ENCODE peak calls at places on chromosomes 12 and 14, in four cellular contexts. One of them, this sample, is unnamed.

GRCh38 chr12:5377997-5378596 is 53.8 kb upstream of the NTF3 start:
- DNase-seq in dorsolateral prefrontal cortex: no peak
- DNase-seq in AG04450: no peak
- DNase-seq in IMR-90: no peak
- DNase-seq in this sample: no peak

GRCh38 chr12:63396135-63396534 is 245.1 kb upstream of the AVPR1A start:
- DNase-seq in IMR-90: no peak
- DNase-seq in AG04450: no peak
- DNase-seq in dorsolateral prefrontal cortex: no peak
- DNase-seq in this sample: peak

GRCh38 chr12:34394211-34395055 is 372.1 kb downstream of the ALG10 start:
- DNase-seq in dorsolateral prefrontal cortex: peak
- DNase-seq in IMR-90: no peak
- DNase-seq in AG04450: no peak
- DNase-seq in this sample: no peak

GRCh38 chr14:71049435-71050147 is 142.3 kb downstream of the PCNX1 start:
- DNase-seq in AG04450: no peak
- DNase-seq in dorsolateral prefrontal cortex: no peak
- DNase-seq in IMR-90: peak
- DNase-seq in this sample: no peak

GRCh38 chr12:84807249-84807648 is 105.3 kb downstream of the SLC6A15 start:
- DNase-seq in dorsolateral prefrontal cortex: no peak
- DNase-seq in IMR-90: peak
- DNase-seq in AG04450: no peak
- DNase-seq in this sample: no peak

GRCh38 chr14:90087433-90087832 is 25.6 kb downstream of the KCNK13 start:
- DNase-seq in AG04450: peak
- DNase-seq in IMR-90: peak
- DNase-seq in dorsolateral prefrontal cortex: peak
- DNase-seq in this sample: peak

GRCh38 chr12:124273630-124274029 is 21.3 kb upstream of the RFLNA start:
- DNase-seq in IMR-90: peak
- DNase-seq in AG04450: no peak
- DNase-seq in dorsolateral prefrontal cortex: no peak
- DNase-seq in this sample: peak

GRCh38 chr12:87935216-87935615 is 94.0 kb downstream of the C12orf50 start:
- DNase-seq in IMR-90: no peak
- DNase-seq in AG04450: no peak
- DNase-seq in dorsolateral prefrontal cortex: no peak
- DNase-seq in this sample: no peak

GRCh38 chr12:24991209-24992049 is 42.5 kb upstream of the BCAT1 start:
- DNase-seq in AG04450: peak
- DNase-seq in dorsolateral prefrontal cortex: no peak
- DNase-seq in IMR-90: peak
- DNase-seq in this sample: peak

GRCh38 chr12:118842753-118843335 is 138.5 kb upstream of the SRRM4 start:
- DNase-seq in AG04450: no peak
- DNase-seq in dorsolateral prefrontal cortex: peak
- DNase-seq in IMR-90: no peak
- DNase-seq in this sample: no peak

GRCh38 chr14:61643546-61643945 is 51.8 kb upstream of the HIF1A start:
- DNase-seq in dorsolateral prefrontal cortex: no peak
- DNase-seq in AG04450: no peak
- DNase-seq in IMR-90: peak
- DNase-seq in this sample: no peak

GRCh38 chr12:126537961-126538530 is 1472.8 kb downstream of the AACS start:
- DNase-seq in dorsolateral prefrontal cortex: no peak
- DNase-seq in IMR-90: no peak
- DNase-seq in AG04450: no peak
- DNase-seq in this sample: no peak

GRCh38 chr12:46506198-46506597 is 133.6 kb upstream of the SLC38A2 start:
- DNase-seq in dorsolateral prefrontal cortex: no peak
- DNase-seq in IMR-90: no peak
- DNase-seq in AG04450: no peak
- DNase-seq in this sample: no peak

DNA sequence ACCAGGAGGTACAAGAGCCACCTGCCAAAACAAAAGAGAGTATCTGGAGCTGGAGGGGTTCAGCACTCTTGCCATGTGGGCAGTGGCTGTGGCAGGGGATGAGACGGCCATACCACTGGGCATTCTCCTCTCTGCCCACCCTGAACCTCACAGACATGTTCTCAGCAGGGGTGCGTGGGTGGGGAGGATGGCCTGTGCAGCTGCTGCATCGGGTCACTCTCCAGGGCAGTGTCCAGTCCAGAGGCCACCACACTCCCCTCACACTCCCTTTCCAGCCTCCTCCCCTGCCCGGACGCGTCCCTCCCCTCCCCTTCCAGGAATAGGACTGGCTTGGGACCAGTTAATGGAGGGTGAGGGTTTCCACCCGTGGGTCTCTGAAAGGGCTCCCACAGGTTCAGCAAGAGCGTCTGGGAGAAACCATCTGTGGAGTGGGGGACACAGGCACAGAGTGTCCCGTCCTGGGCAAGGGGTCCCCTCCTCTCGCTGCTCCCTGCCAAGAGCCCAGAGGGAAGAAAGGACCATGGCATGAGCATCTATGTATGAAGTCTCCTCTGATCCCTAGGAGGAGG is 501 bp downstream of the C1R start:
- DNase-seq in AG04450: no peak
- DNase-seq in dorsolateral prefrontal cortex: no peak
- DNase-seq in IMR-90: no peak
- DNase-seq in this sample: no peak
- H3K4me3 ChIP-seq in AG04450: peak
- H3K4me3 ChIP-seq in dorsolateral prefrontal cortex: peak
- H3K4me3 ChIP-seq in IMR-90: peak
- H3K4me3 ChIP-seq in this sample: no peak

GRCh38 chr12:11555195-11555594 is 94.3 kb upstream of the ETV6 start:
- DNase-seq in dorsolateral prefrontal cortex: no peak
- DNase-seq in AG04450: no peak
- DNase-seq in IMR-90: no peak
- DNase-seq in this sample: no peak
- H3K4me3 ChIP-seq in dorsolateral prefrontal cortex: no peak
- H3K4me3 ChIP-seq in AG04450: no peak
- H3K4me3 ChIP-seq in IMR-90: no peak
- H3K4me3 ChIP-seq in this sample: no peak

DNA sequence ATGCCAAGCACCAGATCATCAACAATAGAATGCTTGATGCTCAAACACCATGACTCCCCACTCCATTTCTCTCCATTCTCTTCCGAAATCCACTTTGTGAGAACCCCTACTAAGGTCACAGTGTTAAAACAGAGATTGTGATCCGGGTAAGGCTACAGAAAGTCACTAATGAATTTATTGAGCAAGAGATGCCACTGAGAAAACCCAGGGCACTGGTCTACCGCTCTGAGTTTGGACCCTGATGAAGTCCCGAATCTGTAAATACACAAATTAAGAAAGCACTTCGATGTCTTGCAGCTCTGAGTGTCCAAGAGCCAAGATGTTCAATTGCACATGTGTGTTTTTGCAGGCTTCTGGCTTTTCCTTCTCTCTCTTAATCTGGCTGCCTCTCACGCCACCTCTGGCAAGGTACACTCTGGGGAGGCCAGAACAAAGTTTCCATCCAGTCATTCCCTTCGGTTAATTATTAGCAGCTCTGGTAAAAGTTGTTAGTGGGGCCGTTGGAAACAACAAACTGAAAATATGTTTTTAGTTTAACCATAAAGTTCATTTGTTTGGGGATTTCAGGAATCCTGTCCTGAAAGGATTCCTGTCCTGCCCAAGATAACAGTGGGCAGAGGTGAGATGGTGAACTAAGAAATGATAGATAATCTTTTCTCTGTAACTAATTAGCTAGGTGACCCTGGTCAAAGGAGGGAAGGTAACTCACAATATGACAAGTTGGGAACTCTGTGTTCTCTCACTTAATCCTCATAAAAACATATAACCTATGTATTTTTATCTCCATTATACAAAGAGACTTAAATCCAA is 75.4 kb downstream of the BTG1 start:
- DNase-seq in AG04450: no peak
- DNase-seq in IMR-90: no peak
- DNase-seq in dorsolateral prefrontal cortex: no peak
- DNase-seq in this sample: no peak
- H3K4me3 ChIP-seq in AG04450: no peak
- H3K4me3 ChIP-seq in IMR-90: no peak
- H3K4me3 ChIP-seq in dorsolateral prefrontal cortex: no peak
- H3K4me3 ChIP-seq in this sample: no peak

GRCh38 chr14:68741839-68742470 is 50.9 kb downstream of the ZFP36L1 start:
- DNase-seq in IMR-90: no peak
- DNase-seq in AG04450: no peak
- DNase-seq in dorsolateral prefrontal cortex: no peak
- DNase-seq in this sample: peak

GRCh38 chr14:68738559-68738958 is 54.3 kb downstream of the ZFP36L1 start:
- DNase-seq in dorsolateral prefrontal cortex: no peak
- DNase-seq in IMR-90: no peak
- DNase-seq in AG04450: no peak
- DNase-seq in this sample: no peak

GRCh38 chr14:68739701-68740100 is 53.2 kb downstream of the ZFP36L1 start:
- DNase-seq in dorsolateral prefrontal cortex: no peak
- DNase-seq in IMR-90: no peak
- DNase-seq in AG04450: no peak
- DNase-seq in this sample: no peak

GRCh38 chr14:68741481-68741799 is 51.4 kb downstream of the ZFP36L1 start:
- DNase-seq in IMR-90: no peak
- DNase-seq in dorsolateral prefrontal cortex: no peak
- DNase-seq in AG04450: no peak
- DNase-seq in this sample: no peak

GRCh38 chr14:68740798-68741480 is 51.9 kb downstream of the ZFP36L1 start:
- DNase-seq in IMR-90: no peak
- DNase-seq in AG04450: no peak
- DNase-seq in dorsolateral prefrontal cortex: no peak
- DNase-seq in this sample: no peak
- H3K4me3 ChIP-seq in IMR-90: no peak
- H3K4me3 ChIP-seq in AG04450: no peak
- H3K4me3 ChIP-seq in dorsolateral prefrontal cortex: no peak
- H3K4me3 ChIP-seq in this sample: no peak

DNA sequence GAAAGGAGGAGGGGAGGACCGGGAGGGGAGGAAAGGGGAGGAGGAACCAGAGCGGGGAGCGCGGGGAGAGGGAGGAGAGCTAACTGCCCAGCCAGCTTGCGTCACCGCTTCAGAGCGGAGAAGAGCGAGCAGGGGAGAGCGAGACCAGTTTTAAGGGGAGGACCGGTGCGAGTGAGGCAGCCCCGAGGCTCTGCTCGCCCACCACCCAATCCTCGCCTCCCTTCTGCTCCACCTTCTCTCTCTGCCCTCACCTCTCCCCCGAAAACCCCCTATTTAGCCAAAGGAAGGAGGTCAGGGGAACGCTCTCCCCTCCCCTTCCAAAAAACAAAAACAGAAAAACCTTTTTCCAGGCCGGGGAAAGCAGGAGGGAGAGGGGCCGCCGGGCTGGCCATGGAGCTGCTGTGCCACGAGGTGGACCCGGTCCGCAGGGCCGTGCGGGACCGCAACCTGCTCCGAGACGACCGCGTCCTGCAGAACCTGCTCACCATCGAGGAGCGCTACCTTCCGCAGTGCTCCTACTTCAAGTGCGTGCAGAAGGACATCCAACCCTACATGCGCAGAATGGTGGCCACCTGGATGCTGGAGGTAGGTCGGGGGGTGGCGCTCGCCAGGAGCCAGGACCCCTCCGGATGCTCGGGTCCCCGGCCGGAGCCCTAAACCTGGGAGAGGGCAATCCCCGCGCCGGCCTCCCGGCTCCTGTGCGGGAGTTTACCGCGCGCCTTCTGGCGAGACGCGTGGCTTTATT is at the start of gene CCND2:
- DNase-seq in IMR-90: peak
- DNase-seq in dorsolateral prefrontal cortex: peak
- DNase-seq in AG04450: no peak
- DNase-seq in this sample: peak
- H3K4me3 ChIP-seq in IMR-90: peak
- H3K4me3 ChIP-seq in dorsolateral prefrontal cortex: peak
- H3K4me3 ChIP-seq in AG04450: peak
- H3K4me3 ChIP-seq in this sample: peak

This sample was measured in GM12865.